ENCODE peak calls at places on chromosomes 1 and 21, in seven cellular contexts. Y is IMR-90, W is cardiac muscle cell, N is mammary epithelial cell, G is upper lobe of right lung, Z is brain microvascular endothelial cell, I is psoas muscle. R is an unnamed sample.

GRCh38 chr1:2152914-2153313 is 41.7 kb downstream of the FAAP20 start:
- DNase-seq in I (no peak), G (no peak), Y (no peak), W (no peak), N (peak; percentile 46), Z (no peak), R (no peak)

GRCh38 chr1:76330993-76331603 is 256.6 kb downstream of the ST6GALNAC3 start:
- DNase-seq in W (peak; percentile 89), Z (peak; percentile 74), I (no peak), N (peak; percentile 46), G (no peak), Y (peak; percentile 77), R (peak; percentile 78)

GRCh38 chr1:163747261-163747660 is 425.5 kb downstream of the NUF2 start:
- DNase-seq in G (no peak), W (no peak), N (no peak), Z (no peak), I (no peak), Y (no peak), R (no peak)

GRCh38 chr1:187067160-187067559 is 238.4 kb downstream of the PLA2G4A start:
- DNase-seq in Z (no peak), I (no peak), W (no peak), N (no peak), Y (no peak), G (no peak), R (no peak)

GRCh38 chr1:42913426-42914091 is 45.1 kb downstream of the SLC2A1 start:
- DNase-seq in N (peak; percentile 63), W (peak; percentile 92), G (no peak), Y (peak; percentile 82), I (no peak), Z (peak; percentile 86), R (peak; percentile 88)

GRCh38 chr1:199279107-199279506 is 640.3 kb downstream of the PTPRC start:
- DNase-seq in N (peak; percentile 20), W (peak; percentile 72), G (no peak), Y (no peak), I (no peak), Z (no peak), R (peak; percentile 12)

GRCh38 chr1:54982739-54983138 is 2.3 kb downstream of the TMEM61 start:
- DNase-seq in Z (no peak), I (no peak), G (peak; percentile 6), W (no peak), Y (no peak), N (no peak), R (no peak)

GRCh38 chr1:234659538-234659937 is 49.6 kb upstream of the IRF2BP2 start:
- DNase-seq in I (no peak), W (peak; percentile 63), N (peak; percentile 92), Z (peak; percentile 81), Y (peak; percentile 89), G (no peak), R (peak; percentile 57)

GRCh38 chr1:10852486-10852885 is 56.0 kb upstream of the CASZ1 start:
- DNase-seq in W (no peak), Z (no peak), G (no peak), Y (no peak), N (peak; percentile 31), I (no peak), R (no peak)

GRCh38 chr21:43304206-43304605 is 122.7 kb downstream of the SIK1 start:
- DNase-seq in Y (no peak), W (no peak), Z (no peak), N (no peak), I (peak; percentile 45), G (peak; percentile 52), R (no peak)

GRCh38 chr21:45016491-45017375 is 57.6 kb upstream of the ADARB1 start:
- DNase-seq in Z (no peak), G (peak; percentile 51), N (no peak), I (peak; percentile 40), Y (no peak), W (no peak), R (no peak)

GRCh38 chr1:65435987-65436386 is 15.5 kb downstream of the LEPR start:
- DNase-seq in G (no peak), W (peak; percentile 78), N (no peak), Z (peak; percentile 22), Y (peak; percentile 48), I (no peak), R (peak; percentile 75)

GRCh38 chr1:8022395-8023286 is 3.5 kb downstream of the ERRFI1 start:
- DNase-seq in G (no peak), Y (no peak), I (no peak), Z (no peak), W (no peak), N (no peak), R (peak; percentile 31)

GRCh38 chr1:92850019-92850418 is 18.2 kb downstream of the RPL5 start:
- DNase-seq in W (no peak), G (no peak), I (no peak), N (no peak), Z (no peak), Y (no peak), R (no peak)

GRCh38 chr21:38350681-38351080 is 93.9 kb downstream of the KCNJ15 start:
- DNase-seq in N (no peak), Y (no peak), W (peak; percentile 55), Z (no peak), I (no peak), G (no peak), R (peak; percentile 21)

GRCh38 chr1:114083186-114083585 is 70.5 kb downstream of the SYT6 start:
- DNase-seq in I (no peak), N (peak; percentile 83), Y (no peak), W (no peak), G (no peak), Z (no peak), R (no peak)

GRCh38 chr1:56824956-56825355 is 5.8 kb upstream of the FYB2 start:
- DNase-seq in Y (peak; percentile 18), W (no peak), Z (no peak), N (no peak), G (no peak), I (no peak), R (no peak)

GRCh38 chr1:29894311-29894710 is 658.0 kb downstream of the PTPRU start:
- DNase-seq in G (no peak), I (no peak), Z (no peak), Y (no peak), W (no peak), N (no peak), R (no peak)

GRCh38 chr1:7912743-7913557 is 27.7 kb downstream of the TNFRSF9 start:
- DNase-seq in I (no peak), G (no peak), Y (no peak), W (no peak), N (no peak), Z (no peak), R (no peak)

GRCh38 chr21:26954591-26955214 is 12.2 kb downstream of the ADAMTS5 start:
- DNase-seq in W (no peak), I (no peak), Y (no peak), Z (no peak), G (no peak), N (no peak), R (no peak)

GRCh38 chr21:43325036-43325435 is 101.9 kb downstream of the SIK1 start:
- DNase-seq in G (no peak), Y (no peak), I (no peak), Z (no peak), W (no peak), N (no peak), R (no peak)

GRCh38 chr1:183218039-183218618 is 32.1 kb downstream of the LAMC2 start:
- DNase-seq in G (no peak), I (peak; percentile 81), Y (peak; percentile 11), W (no peak), N (no peak), Z (no peak), R (no peak)

GRCh38 chr1:226787071-226787470 is 48.0 kb upstream of the ITPKB start:
- DNase-seq in N (no peak), W (no peak), Z (no peak), G (no peak), Y (no peak), I (no peak), R (no peak)

GRCh38 chr1:205443585-205444299 is 12.1 kb downstream of the BLACAT1 start:
- DNase-seq in N (no peak), Z (no peak), G (no peak), I (no peak), Y (no peak), W (no peak), R (no peak)

GRCh38 chr1:205444931-205445652 is 10.8 kb downstream of the BLACAT1 start:
- DNase-seq in Z (no peak), I (peak; percentile 74), W (peak; percentile 58), N (no peak), Y (no peak), G (no peak), R (peak; percentile 63)

GRCh38 chr1:205446828-205447227 is 9.0 kb downstream of the BLACAT1 start:
- DNase-seq in G (no peak), Z (no peak), Y (no peak), I (no peak), N (no peak), W (peak; percentile 74), R (no peak)

GRCh38 chr1:205444300-205444930 is 11.4 kb downstream of the BLACAT1 start:
- DNase-seq in W (peak; percentile 45), N (no peak), Z (no peak), Y (no peak), G (no peak), I (no peak), R (peak; percentile 7)

DNA sequence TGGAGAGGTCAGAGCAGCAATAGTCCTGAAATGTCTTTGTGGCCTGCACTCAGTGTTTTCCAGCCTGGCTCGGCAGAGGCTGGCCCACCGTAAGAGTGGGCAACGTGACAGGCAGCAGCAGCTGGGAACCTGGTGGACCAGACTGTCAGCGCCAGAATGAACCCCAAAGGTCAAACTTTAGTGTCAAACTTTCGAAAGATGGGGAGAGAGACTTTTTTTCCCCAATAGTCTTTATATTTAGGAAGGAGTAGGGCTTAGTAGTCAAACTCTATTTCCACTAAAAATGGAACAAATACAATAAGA is 10.2 kb downstream of the BLACAT1 start:
- DNase-seq in W (no peak), Y (no peak), G (no peak), I (no peak), N (no peak), Z (no peak), R (no peak)
- H3K4me3 ChIP-seq in W (no peak overlapping the region), Y (no peak overlapping the region), G (no peak overlapping the region), I (peak overlapping the region; percentile 57), N (no peak overlapping the region), Z (no peak overlapping the region), R (no peak overlapping the region)

DNA sequence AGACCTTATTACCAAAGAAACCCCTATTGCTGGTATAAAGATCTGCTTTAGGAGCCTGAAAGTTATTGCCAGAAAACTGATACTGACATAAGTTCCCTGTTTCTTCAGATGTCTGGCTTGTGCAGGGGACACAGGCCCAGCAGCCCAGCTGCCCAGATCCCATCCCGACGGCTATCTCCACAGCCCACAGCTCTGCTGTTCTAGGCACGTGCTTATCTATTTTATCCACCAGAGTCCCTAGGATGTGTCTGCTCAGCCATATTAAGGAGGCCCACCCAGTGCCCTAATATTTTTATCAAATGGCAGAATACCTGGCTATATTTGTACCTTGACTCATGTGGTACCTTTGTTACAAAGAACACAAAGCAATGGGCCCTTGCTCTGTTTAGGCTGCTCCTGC is 58.9 kb downstream of the DDX20 start:
- DNase-seq in I (no peak), Y (no peak), Z (no peak), G (no peak), W (no peak), N (no peak), R (no peak)
- H3K4me3 ChIP-seq in I (no peak overlapping the region), Y (no peak overlapping the region), Z (no peak overlapping the region), G (no peak overlapping the region), W (no peak overlapping the region), N (no peak overlapping the region), R (no peak overlapping the region)

GRCh38 chr1:170661646-170662411 is 2.1 kb upstream of the PRRX1 start:
- DNase-seq in N (no peak), I (peak; percentile 72), G (no peak), W (peak; percentile 64), Y (peak; percentile 53), Z (peak; percentile 37), R (peak; percentile 59)
- H3K4me3 ChIP-seq in N (peak overlapping the region; percentile 46), I (peak overlapping the region; percentile 72), G (peak overlapping the region; percentile 62), W (peak overlapping the region; percentile 10), Y (peak overlapping the region; percentile 88), Z (peak overlapping the region; percentile 92), R (peak overlapping the region; percentile 81)

GRCh38 chr1:82845371-82845770 is 1044.6 kb downstream of the ADGRL2 start:
- DNase-seq in Z (no peak), I (no peak), W (no peak), G (no peak), N (no peak), Y (no peak), R (no peak)
- H3K4me3 ChIP-seq in Z (no peak overlapping the region), I (no peak overlapping the region), W (no peak overlapping the region), G (no peak overlapping the region), N (no peak overlapping the region), Y (no peak overlapping the region), R (no peak overlapping the region)

R was measured in fibroblast of villous mesenchyme.